ENCODE peak calls at places on chromosomes 5 and 9, in nine cellular contexts. One of them, this sample, is unnamed.
A peak's percentile ranks its signal among the peaks of the same experiment; 100 is the strongest.

GRCh38 chr9:35816708-35817107 is 1.9 kb upstream of the HINT2 start:
- DNase-seq in stimulated activated CD4-positive, alpha-beta T cell treated with anti-CD3 and anti-CD28 coated beads, Interleukin-15, amount 100 ng/mL, for 1 hour: no peak
- DNase-seq in cardiac muscle cell: no peak
- DNase-seq in iris pigment epithelial cell: no peak
- DNase-seq in HCEC 1CT: no peak
- DNase-seq in activated CD4-positive, CD25-positive, alpha-beta regulatory T cell treated with anti-CD3 and anti-CD28 coated beads, Interleukin-2, amount 50 U/mL, for 72 hours: no peak
- DNase-seq in mesendoderm: peak; percentile 74
- DNase-seq in HS-27A: no peak
- DNase-seq in effector CD4-positive, alpha-beta T cell: no peak
- DNase-seq in this sample: no peak

GRCh38 chr5:159928122-159928960 is 12.1 kb downstream of the ADRA1B start:
- DNase-seq in stimulated activated CD4-positive, alpha-beta T cell treated with anti-CD3 and anti-CD28 coated beads, Interleukin-15, amount 100 ng/mL, for 1 hour: no peak
- DNase-seq in cardiac muscle cell: peak; percentile 55
- DNase-seq in iris pigment epithelial cell: peak; percentile 92
- DNase-seq in HCEC 1CT: peak; percentile 91
- DNase-seq in activated CD4-positive, CD25-positive, alpha-beta regulatory T cell treated with anti-CD3 and anti-CD28 coated beads, Interleukin-2, amount 50 U/mL, for 72 hours: no peak
- DNase-seq in mesendoderm: no peak
- DNase-seq in HS-27A: peak; percentile 45
- DNase-seq in effector CD4-positive, alpha-beta T cell: no peak
- DNase-seq in this sample: no peak

GRCh38 chr5:119016125-119016774 is 27.9 kb upstream of the DTWD2 start:
- DNase-seq in stimulated activated CD4-positive, alpha-beta T cell treated with anti-CD3 and anti-CD28 coated beads, Interleukin-15, amount 100 ng/mL, for 1 hour: no peak
- DNase-seq in cardiac muscle cell: no peak
- DNase-seq in iris pigment epithelial cell: no peak
- DNase-seq in HCEC 1CT: no peak
- DNase-seq in activated CD4-positive, CD25-positive, alpha-beta regulatory T cell treated with anti-CD3 and anti-CD28 coated beads, Interleukin-2, amount 50 U/mL, for 72 hours: no peak
- DNase-seq in mesendoderm: no peak
- DNase-seq in HS-27A: no peak
- DNase-seq in effector CD4-positive, alpha-beta T cell: no peak
- DNase-seq in this sample: no peak

GRCh38 chr9:36218411-36218901 is 27.7 kb downstream of the CLTA start:
- DNase-seq in stimulated activated CD4-positive, alpha-beta T cell treated with anti-CD3 and anti-CD28 coated beads, Interleukin-15, amount 100 ng/mL, for 1 hour: no peak
- DNase-seq in cardiac muscle cell: no peak
- DNase-seq in iris pigment epithelial cell: no peak
- DNase-seq in HCEC 1CT: no peak
- DNase-seq in activated CD4-positive, CD25-positive, alpha-beta regulatory T cell treated with anti-CD3 and anti-CD28 coated beads, Interleukin-2, amount 50 U/mL, for 72 hours: no peak
- DNase-seq in mesendoderm: no peak
- DNase-seq in HS-27A: no peak
- DNase-seq in effector CD4-positive, alpha-beta T cell: no peak
- DNase-seq in this sample: no peak

GRCh38 chr5:74643160-74643562 is 2.6 kb upstream of the ENC1 start:
- DNase-seq in stimulated activated CD4-positive, alpha-beta T cell treated with anti-CD3 and anti-CD28 coated beads, Interleukin-15, amount 100 ng/mL, for 1 hour: no peak
- DNase-seq in cardiac muscle cell: peak; percentile 94
- DNase-seq in iris pigment epithelial cell: peak; percentile 98
- DNase-seq in HCEC 1CT: peak; percentile 97
- DNase-seq in activated CD4-positive, CD25-positive, alpha-beta regulatory T cell treated with anti-CD3 and anti-CD28 coated beads, Interleukin-2, amount 50 U/mL, for 72 hours: no peak
- DNase-seq in mesendoderm: peak; percentile 11
- DNase-seq in HS-27A: no peak
- DNase-seq in effector CD4-positive, alpha-beta T cell: no peak
- DNase-seq in this sample: no peak

GRCh38 chr5:76402251-76402879 is 720 bp upstream of the IQGAP2 start:
- DNase-seq in stimulated activated CD4-positive, alpha-beta T cell treated with anti-CD3 and anti-CD28 coated beads, Interleukin-15, amount 100 ng/mL, for 1 hour: peak; percentile 56
- DNase-seq in cardiac muscle cell: no peak
- DNase-seq in iris pigment epithelial cell: peak; percentile 34
- DNase-seq in HCEC 1CT: no peak
- DNase-seq in activated CD4-positive, CD25-positive, alpha-beta regulatory T cell treated with anti-CD3 and anti-CD28 coated beads, Interleukin-2, amount 50 U/mL, for 72 hours: peak; percentile 59
- DNase-seq in mesendoderm: peak; percentile 92
- DNase-seq in HS-27A: no peak
- DNase-seq in effector CD4-positive, alpha-beta T cell: peak; percentile 76
- DNase-seq in this sample: peak; percentile 88

GRCh38 chr5:10278658-10279279 is 28.7 kb downstream of the CCT5 start:
- DNase-seq in stimulated activated CD4-positive, alpha-beta T cell treated with anti-CD3 and anti-CD28 coated beads, Interleukin-15, amount 100 ng/mL, for 1 hour: no peak
- DNase-seq in cardiac muscle cell: no peak
- DNase-seq in iris pigment epithelial cell: no peak
- DNase-seq in HCEC 1CT: no peak
- DNase-seq in activated CD4-positive, CD25-positive, alpha-beta regulatory T cell treated with anti-CD3 and anti-CD28 coated beads, Interleukin-2, amount 50 U/mL, for 72 hours: no peak
- DNase-seq in mesendoderm: no peak
- DNase-seq in HS-27A: no peak
- DNase-seq in effector CD4-positive, alpha-beta T cell: no peak
- DNase-seq in this sample: no peak

GRCh38 chr5:13976867-13977479 is 32.5 kb upstream of the DNAH5 start:
- DNase-seq in stimulated activated CD4-positive, alpha-beta T cell treated with anti-CD3 and anti-CD28 coated beads, Interleukin-15, amount 100 ng/mL, for 1 hour: no peak
- DNase-seq in cardiac muscle cell: peak; percentile 53
- DNase-seq in iris pigment epithelial cell: peak; percentile 52
- DNase-seq in HCEC 1CT: peak; percentile 49
- DNase-seq in activated CD4-positive, CD25-positive, alpha-beta regulatory T cell treated with anti-CD3 and anti-CD28 coated beads, Interleukin-2, amount 50 U/mL, for 72 hours: no peak
- DNase-seq in mesendoderm: peak; percentile 68
- DNase-seq in HS-27A: peak; percentile 40
- DNase-seq in effector CD4-positive, alpha-beta T cell: no peak
- DNase-seq in this sample: no peak

GRCh38 chr9:134295101-134295745 is 31.0 kb upstream of the RXRA start:
- DNase-seq in stimulated activated CD4-positive, alpha-beta T cell treated with anti-CD3 and anti-CD28 coated beads, Interleukin-15, amount 100 ng/mL, for 1 hour: no peak
- DNase-seq in cardiac muscle cell: no peak
- DNase-seq in iris pigment epithelial cell: no peak
- DNase-seq in HCEC 1CT: no peak
- DNase-seq in activated CD4-positive, CD25-positive, alpha-beta regulatory T cell treated with anti-CD3 and anti-CD28 coated beads, Interleukin-2, amount 50 U/mL, for 72 hours: no peak
- DNase-seq in mesendoderm: peak; percentile 55
- DNase-seq in HS-27A: no peak
- DNase-seq in effector CD4-positive, alpha-beta T cell: no peak
- DNase-seq in this sample: no peak

GRCh38 chr5:136200130-136200529 is 7.2 kb upstream of the SMIM32 start:
- DNase-seq in stimulated activated CD4-positive, alpha-beta T cell treated with anti-CD3 and anti-CD28 coated beads, Interleukin-15, amount 100 ng/mL, for 1 hour: no peak
- DNase-seq in cardiac muscle cell: no peak
- DNase-seq in iris pigment epithelial cell: no peak
- DNase-seq in HCEC 1CT: no peak
- DNase-seq in activated CD4-positive, CD25-positive, alpha-beta regulatory T cell treated with anti-CD3 and anti-CD28 coated beads, Interleukin-2, amount 50 U/mL, for 72 hours: no peak
- DNase-seq in mesendoderm: no peak
- DNase-seq in HS-27A: no peak
- DNase-seq in effector CD4-positive, alpha-beta T cell: no peak
- DNase-seq in this sample: no peak

GRCh38 chr5:109938453-109938852 is 248.7 kb downstream of the MAN2A1 start:
- DNase-seq in stimulated activated CD4-positive, alpha-beta T cell treated with anti-CD3 and anti-CD28 coated beads, Interleukin-15, amount 100 ng/mL, for 1 hour: no peak
- DNase-seq in cardiac muscle cell: no peak
- DNase-seq in iris pigment epithelial cell: no peak
- DNase-seq in HCEC 1CT: no peak
- DNase-seq in activated CD4-positive, CD25-positive, alpha-beta regulatory T cell treated with anti-CD3 and anti-CD28 coated beads, Interleukin-2, amount 50 U/mL, for 72 hours: no peak
- DNase-seq in mesendoderm: no peak
- DNase-seq in HS-27A: no peak
- DNase-seq in effector CD4-positive, alpha-beta T cell: no peak
- DNase-seq in this sample: no peak

GRCh38 chr9:127170652-127171051 is 48.2 kb upstream of the ANGPTL2 start:
- DNase-seq in stimulated activated CD4-positive, alpha-beta T cell treated with anti-CD3 and anti-CD28 coated beads, Interleukin-15, amount 100 ng/mL, for 1 hour: no peak
- DNase-seq in cardiac muscle cell: no peak
- DNase-seq in iris pigment epithelial cell: no peak
- DNase-seq in HCEC 1CT: no peak
- DNase-seq in activated CD4-positive, CD25-positive, alpha-beta regulatory T cell treated with anti-CD3 and anti-CD28 coated beads, Interleukin-2, amount 50 U/mL, for 72 hours: peak; percentile 19
- DNase-seq in mesendoderm: no peak
- DNase-seq in HS-27A: no peak
- DNase-seq in effector CD4-positive, alpha-beta T cell: no peak
- DNase-seq in this sample: no peak

GRCh38 chr5:124746252-124746915 is at the start of gene ZNF608:
- DNase-seq in stimulated activated CD4-positive, alpha-beta T cell treated with anti-CD3 and anti-CD28 coated beads, Interleukin-15, amount 100 ng/mL, for 1 hour: no peak
- DNase-seq in cardiac muscle cell: peak; percentile 92
- DNase-seq in iris pigment epithelial cell: peak; percentile 77
- DNase-seq in HCEC 1CT: peak; percentile 76
- DNase-seq in activated CD4-positive, CD25-positive, alpha-beta regulatory T cell treated with anti-CD3 and anti-CD28 coated beads, Interleukin-2, amount 50 U/mL, for 72 hours: no peak
- DNase-seq in mesendoderm: peak; percentile 75
- DNase-seq in HS-27A: no peak
- DNase-seq in effector CD4-positive, alpha-beta T cell: no peak
- DNase-seq in this sample: no peak

GRCh38 chr9:114205171-114206015 is 50.1 kb downstream of the COL27A1 start:
- DNase-seq in stimulated activated CD4-positive, alpha-beta T cell treated with anti-CD3 and anti-CD28 coated beads, Interleukin-15, amount 100 ng/mL, for 1 hour: no peak
- DNase-seq in cardiac muscle cell: no peak
- DNase-seq in iris pigment epithelial cell: no peak
- DNase-seq in HCEC 1CT: no peak
- DNase-seq in activated CD4-positive, CD25-positive, alpha-beta regulatory T cell treated with anti-CD3 and anti-CD28 coated beads, Interleukin-2, amount 50 U/mL, for 72 hours: no peak
- DNase-seq in mesendoderm: no peak
- DNase-seq in HS-27A: no peak
- DNase-seq in effector CD4-positive, alpha-beta T cell: no peak
- DNase-seq in this sample: no peak

GRCh38 chr5:135881244-135881643 is 14.4 kb downstream of the IL9 start:
- DNase-seq in stimulated activated CD4-positive, alpha-beta T cell treated with anti-CD3 and anti-CD28 coated beads, Interleukin-15, amount 100 ng/mL, for 1 hour: no peak
- DNase-seq in cardiac muscle cell: no peak
- DNase-seq in iris pigment epithelial cell: no peak
- DNase-seq in HCEC 1CT: no peak
- DNase-seq in activated CD4-positive, CD25-positive, alpha-beta regulatory T cell treated with anti-CD3 and anti-CD28 coated beads, Interleukin-2, amount 50 U/mL, for 72 hours: no peak
- DNase-seq in mesendoderm: no peak
- DNase-seq in HS-27A: no peak
- DNase-seq in effector CD4-positive, alpha-beta T cell: no peak
- DNase-seq in this sample: no peak

GRCh38 chr9:87647114-87647513 is 78.8 kb upstream of the CTSL start:
- DNase-seq in stimulated activated CD4-positive, alpha-beta T cell treated with anti-CD3 and anti-CD28 coated beads, Interleukin-15, amount 100 ng/mL, for 1 hour: no peak
- DNase-seq in cardiac muscle cell: no peak
- DNase-seq in iris pigment epithelial cell: no peak
- DNase-seq in HCEC 1CT: no peak
- DNase-seq in activated CD4-positive, CD25-positive, alpha-beta regulatory T cell treated with anti-CD3 and anti-CD28 coated beads, Interleukin-2, amount 50 U/mL, for 72 hours: no peak
- DNase-seq in mesendoderm: no peak
- DNase-seq in HS-27A: no peak
- DNase-seq in effector CD4-positive, alpha-beta T cell: no peak
- DNase-seq in this sample: no peak

GRCh38 chr5:143515829-143516228 is 112.3 kb upstream of the NR3C1 start:
- DNase-seq in stimulated activated CD4-positive, alpha-beta T cell treated with anti-CD3 and anti-CD28 coated beads, Interleukin-15, amount 100 ng/mL, for 1 hour: no peak
- DNase-seq in cardiac muscle cell: no peak
- DNase-seq in iris pigment epithelial cell: peak; percentile 58
- DNase-seq in HCEC 1CT: no peak
- DNase-seq in activated CD4-positive, CD25-positive, alpha-beta regulatory T cell treated with anti-CD3 and anti-CD28 coated beads, Interleukin-2, amount 50 U/mL, for 72 hours: no peak
- DNase-seq in mesendoderm: no peak
- DNase-seq in HS-27A: no peak
- DNase-seq in effector CD4-positive, alpha-beta T cell: no peak
- DNase-seq in this sample: no peak

GRCh38 chr9:84001621-84002020 is 21.0 kb downstream of the RMI1 start:
- DNase-seq in stimulated activated CD4-positive, alpha-beta T cell treated with anti-CD3 and anti-CD28 coated beads, Interleukin-15, amount 100 ng/mL, for 1 hour: no peak
- DNase-seq in cardiac muscle cell: no peak
- DNase-seq in iris pigment epithelial cell: no peak
- DNase-seq in HCEC 1CT: no peak
- DNase-seq in activated CD4-positive, CD25-positive, alpha-beta regulatory T cell treated with anti-CD3 and anti-CD28 coated beads, Interleukin-2, amount 50 U/mL, for 72 hours: no peak
- DNase-seq in mesendoderm: no peak
- DNase-seq in HS-27A: no peak
- DNase-seq in effector CD4-positive, alpha-beta T cell: no peak
- DNase-seq in this sample: no peak

GRCh38 chr5:72063219-72063819 is 44.0 kb upstream of the MAP1B start:
- DNase-seq in stimulated activated CD4-positive, alpha-beta T cell treated with anti-CD3 and anti-CD28 coated beads, Interleukin-15, amount 100 ng/mL, for 1 hour: no peak
- DNase-seq in cardiac muscle cell: peak; percentile 56
- DNase-seq in iris pigment epithelial cell: peak; percentile 17
- DNase-seq in HCEC 1CT: no peak
- DNase-seq in activated CD4-positive, CD25-positive, alpha-beta regulatory T cell treated with anti-CD3 and anti-CD28 coated beads, Interleukin-2, amount 50 U/mL, for 72 hours: no peak
- DNase-seq in mesendoderm: peak; percentile 67
- DNase-seq in HS-27A: no peak
- DNase-seq in effector CD4-positive, alpha-beta T cell: no peak
- DNase-seq in this sample: no peak

GRCh38 chr9:88530051-88530450 is 4.9 kb upstream of the NXNL2 start:
- DNase-seq in stimulated activated CD4-positive, alpha-beta T cell treated with anti-CD3 and anti-CD28 coated beads, Interleukin-15, amount 100 ng/mL, for 1 hour: no peak
- DNase-seq in cardiac muscle cell: peak; percentile 52
- DNase-seq in iris pigment epithelial cell: peak; percentile 64
- DNase-seq in HCEC 1CT: peak; percentile 84
- DNase-seq in activated CD4-positive, CD25-positive, alpha-beta regulatory T cell treated with anti-CD3 and anti-CD28 coated beads, Interleukin-2, amount 50 U/mL, for 72 hours: no peak
- DNase-seq in mesendoderm: no peak
- DNase-seq in HS-27A: peak; percentile 72
- DNase-seq in effector CD4-positive, alpha-beta T cell: no peak
- DNase-seq in this sample: no peak

GRCh38 chr9:131319486-131319885 is 30.0 kb downstream of the PLPP7 start:
- DNase-seq in stimulated activated CD4-positive, alpha-beta T cell treated with anti-CD3 and anti-CD28 coated beads, Interleukin-15, amount 100 ng/mL, for 1 hour: no peak
- DNase-seq in cardiac muscle cell: no peak
- DNase-seq in iris pigment epithelial cell: no peak
- DNase-seq in HCEC 1CT: no peak
- DNase-seq in activated CD4-positive, CD25-positive, alpha-beta regulatory T cell treated with anti-CD3 and anti-CD28 coated beads, Interleukin-2, amount 50 U/mL, for 72 hours: no peak
- DNase-seq in mesendoderm: no peak
- DNase-seq in HS-27A: no peak
- DNase-seq in effector CD4-positive, alpha-beta T cell: no peak
- DNase-seq in this sample: no peak

GRCh38 chr9:27436234-27436633 is 87.9 kb upstream of the IFNK start:
- DNase-seq in stimulated activated CD4-positive, alpha-beta T cell treated with anti-CD3 and anti-CD28 coated beads, Interleukin-15, amount 100 ng/mL, for 1 hour: no peak
- DNase-seq in cardiac muscle cell: no peak
- DNase-seq in iris pigment epithelial cell: no peak
- DNase-seq in HCEC 1CT: no peak
- DNase-seq in activated CD4-positive, CD25-positive, alpha-beta regulatory T cell treated with anti-CD3 and anti-CD28 coated beads, Interleukin-2, amount 50 U/mL, for 72 hours: no peak
- DNase-seq in mesendoderm: no peak
- DNase-seq in HS-27A: no peak
- DNase-seq in effector CD4-positive, alpha-beta T cell: no peak
- DNase-seq in this sample: no peak

GRCh38 chr9:71729816-71730526 is 38.3 kb downstream of the CEMIP2 start:
- DNase-seq in stimulated activated CD4-positive, alpha-beta T cell treated with anti-CD3 and anti-CD28 coated beads, Interleukin-15, amount 100 ng/mL, for 1 hour: no peak
- DNase-seq in cardiac muscle cell: no peak
- DNase-seq in iris pigment epithelial cell: no peak
- DNase-seq in HCEC 1CT: peak; percentile 32
- DNase-seq in activated CD4-positive, CD25-positive, alpha-beta regulatory T cell treated with anti-CD3 and anti-CD28 coated beads, Interleukin-2, amount 50 U/mL, for 72 hours: no peak
- DNase-seq in mesendoderm: no peak
- DNase-seq in HS-27A: no peak
- DNase-seq in effector CD4-positive, alpha-beta T cell: no peak
- DNase-seq in this sample: no peak

GRCh38 chr9:126222363-126222834 is 104.2 kb upstream of the MVB12B start:
- DNase-seq in stimulated activated CD4-positive, alpha-beta T cell treated with anti-CD3 and anti-CD28 coated beads, Interleukin-15, amount 100 ng/mL, for 1 hour: no peak
- DNase-seq in cardiac muscle cell: no peak
- DNase-seq in iris pigment epithelial cell: no peak
- DNase-seq in HCEC 1CT: no peak
- DNase-seq in activated CD4-positive, CD25-positive, alpha-beta regulatory T cell treated with anti-CD3 and anti-CD28 coated beads, Interleukin-2, amount 50 U/mL, for 72 hours: no peak
- DNase-seq in mesendoderm: no peak
- DNase-seq in HS-27A: no peak
- DNase-seq in effector CD4-positive, alpha-beta T cell: no peak
- DNase-seq in this sample: no peak

GRCh38 chr9:134484479-134484878 is 157.1 kb upstream of the COL5A1 start:
- DNase-seq in stimulated activated CD4-positive, alpha-beta T cell treated with anti-CD3 and anti-CD28 coated beads, Interleukin-15, amount 100 ng/mL, for 1 hour: no peak
- DNase-seq in cardiac muscle cell: no peak
- DNase-seq in iris pigment epithelial cell: no peak
- DNase-seq in HCEC 1CT: no peak
- DNase-seq in activated CD4-positive, CD25-positive, alpha-beta regulatory T cell treated with anti-CD3 and anti-CD28 coated beads, Interleukin-2, amount 50 U/mL, for 72 hours: peak; percentile 17
- DNase-seq in mesendoderm: no peak
- DNase-seq in HS-27A: no peak
- DNase-seq in effector CD4-positive, alpha-beta T cell: no peak
- DNase-seq in this sample: no peak

GRCh38 chr9:108209132-108209700 is 646.6 kb downstream of the ACTL7B start:
- DNase-seq in stimulated activated CD4-positive, alpha-beta T cell treated with anti-CD3 and anti-CD28 coated beads, Interleukin-15, amount 100 ng/mL, for 1 hour: no peak
- DNase-seq in cardiac muscle cell: no peak
- DNase-seq in iris pigment epithelial cell: no peak
- DNase-seq in HCEC 1CT: no peak
- DNase-seq in activated CD4-positive, CD25-positive, alpha-beta regulatory T cell treated with anti-CD3 and anti-CD28 coated beads, Interleukin-2, amount 50 U/mL, for 72 hours: no peak
- DNase-seq in mesendoderm: no peak
- DNase-seq in HS-27A: no peak
- DNase-seq in effector CD4-positive, alpha-beta T cell: no peak
- DNase-seq in this sample: no peak